ENCODE peak calls at places on chromosomes 11 and 22, in nine cellular contexts. J is HS-5; Y is naive thymus-derived CD8-positive, alpha-beta T cell; O is aorta; W is activated CD8-positive, alpha-beta memory T cell treated with anti-CD3 and anti-CD28 coated beads for 4 hours; D is astrocyte; E is KG1; X is EL; S is LoVo. K is an unnamed sample.

GRCh38 chr11:67665537-67666302 is 8.7 kb downstream of the ALDH3B2 start:
- DNase-seq in O (no peak), J (no peak), D (no peak), X (no peak), S (no peak), W (no peak), E (no peak), Y (no peak), K (peak)

GRCh38 chr22:28795071-28795693 is 5.2 kb downstream of the XBP1 start:
- DNase-seq in W (no peak), J (no peak), D (no peak), E (no peak), Y (no peak), S (no peak), O (no peak), X (no peak), K (peak)

GRCh38 chr22:19121631-19122142 is 525 bp downstream of the DGCR2 start:
- DNase-seq in W (no peak), Y (peak), E (peak), S (peak), D (peak), J (no peak), O (peak), X (peak), K (peak)

GRCh38 chr11:76629853-76630599 is 40.5 kb downstream of the LRRC32 start:
- DNase-seq in D (no peak), Y (peak), J (peak), X (peak), S (no peak), W (no peak), O (peak), E (no peak), K (no peak)

GRCh38 chr11:69444381-69445130 is 36.9 kb upstream of the LINC01488 start:
- DNase-seq in O (peak), J (peak), D (peak), X (peak), Y (no peak), S (no peak), W (no peak), E (no peak), K (peak)

GRCh38 chr11:15507592-15507991 is 392.9 kb downstream of the INSC start:
- DNase-seq in S (peak), X (peak), O (no peak), W (no peak), D (peak), Y (no peak), E (no peak), J (no peak), K (peak)

GRCh38 chr22:39315389-39315788 is 4.0 kb downstream of the RPL3 start:
- DNase-seq in E (no peak), D (no peak), Y (no peak), S (no peak), O (no peak), J (no peak), W (no peak), X (no peak), K (no peak)

GRCh38 chr11:114250993-114251796 is 45.0 kb upstream of the NNMT start:
- DNase-seq in J (no peak), E (no peak), X (no peak), W (no peak), D (no peak), S (no peak), Y (no peak), O (peak), K (no peak)

GRCh38 chr11:93542753-93543246 is 391 bp downstream of the SMCO4 start:
- DNase-seq in X (peak), D (no peak), Y (no peak), S (no peak), E (no peak), W (no peak), J (no peak), O (peak), K (no peak)

GRCh38 chr11:94675239-94675638 is 92.9 kb upstream of the AMOTL1 start:
- DNase-seq in X (no peak), J (no peak), W (no peak), Y (no peak), O (no peak), D (no peak), E (no peak), S (no peak), K (no peak)

GRCh38 chr22:31278643-31279326 is 13.5 kb downstream of the PIK3IP1 start:
- DNase-seq in J (no peak), W (no peak), D (no peak), O (no peak), X (no peak), E (no peak), S (no peak), Y (peak), K (no peak)

GRCh38 chr22:48138855-48139254 is 1376.4 kb downstream of the TBC1D22A start:
- DNase-seq in E (peak), D (no peak), J (no peak), Y (no peak), W (no peak), S (no peak), O (no peak), X (no peak), K (no peak)

K was measured in T47D.